ENCODE peak calls at places on chromosomes 1 and 21, in four cellular contexts. K is BJ, H is ovary, V is foreskin fibroblast. Z is an unnamed sample.

GRCh38 chr1:208868554-208868953 is 624.4 kb upstream of the PLXNA2 start:
- DNase-seq in K (no peak), H (no peak), V (peak), Z (no peak)

GRCh38 chr21:43211085-43212071 is 42.6 kb downstream of the CRYAA start:
- DNase-seq in K (no peak), H (no peak), V (no peak), Z (no peak)

GRCh38 chr1:20678599-20678998 is 17.4 kb upstream of the DDOST start:
- DNase-seq in H (no peak), V (no peak), K (no peak), Z (no peak)

GRCh38 chr1:177969109-177969508 is 749 bp downstream of the SEC16B start:
- DNase-seq in H (no peak), V (no peak), K (no peak), Z (no peak)

GRCh38 chr1:51990478-51990965 is at the start of gene RAB3B:
- DNase-seq in H (peak), V (peak), K (no peak), Z (no peak)

GRCh38 chr21:38804617-38805281 is 980 bp upstream of the ETS2 start:
- DNase-seq in V (peak), K (no peak), H (peak), Z (no peak)

GRCh38 chr1:241520080-241520465 is 518 bp upstream of the FH start:
- DNase-seq in V (no peak), H (no peak), K (no peak), Z (no peak)

GRCh38 chr1:185917646-185918045 is 183.5 kb downstream of the HMCN1 start:
- DNase-seq in H (no peak), K (no peak), V (peak), Z (no peak)

GRCh38 chr1:113451710-113452109 is 61.4 kb downstream of the MAGI3 start:
- DNase-seq in H (no peak), K (no peak), V (no peak), Z (no peak)

GRCh38 chr21:34545079-34545884 is 33.3 kb upstream of the KCNE1 start:
- DNase-seq in K (peak), H (no peak), V (peak), Z (no peak)
- TF ChIP-seq CTCF in K (peak), H (no peak), V (no peak), Z (peak)

GRCh38 chr1:58250587-58250948 is 296.0 kb downstream of the OMA1 start:
- DNase-seq in V (no peak), H (no peak), K (no peak), Z (no peak)
- H3K4me3 ChIP-seq in V (no peak), H (peak), K (peak), Z (peak)

DNA sequence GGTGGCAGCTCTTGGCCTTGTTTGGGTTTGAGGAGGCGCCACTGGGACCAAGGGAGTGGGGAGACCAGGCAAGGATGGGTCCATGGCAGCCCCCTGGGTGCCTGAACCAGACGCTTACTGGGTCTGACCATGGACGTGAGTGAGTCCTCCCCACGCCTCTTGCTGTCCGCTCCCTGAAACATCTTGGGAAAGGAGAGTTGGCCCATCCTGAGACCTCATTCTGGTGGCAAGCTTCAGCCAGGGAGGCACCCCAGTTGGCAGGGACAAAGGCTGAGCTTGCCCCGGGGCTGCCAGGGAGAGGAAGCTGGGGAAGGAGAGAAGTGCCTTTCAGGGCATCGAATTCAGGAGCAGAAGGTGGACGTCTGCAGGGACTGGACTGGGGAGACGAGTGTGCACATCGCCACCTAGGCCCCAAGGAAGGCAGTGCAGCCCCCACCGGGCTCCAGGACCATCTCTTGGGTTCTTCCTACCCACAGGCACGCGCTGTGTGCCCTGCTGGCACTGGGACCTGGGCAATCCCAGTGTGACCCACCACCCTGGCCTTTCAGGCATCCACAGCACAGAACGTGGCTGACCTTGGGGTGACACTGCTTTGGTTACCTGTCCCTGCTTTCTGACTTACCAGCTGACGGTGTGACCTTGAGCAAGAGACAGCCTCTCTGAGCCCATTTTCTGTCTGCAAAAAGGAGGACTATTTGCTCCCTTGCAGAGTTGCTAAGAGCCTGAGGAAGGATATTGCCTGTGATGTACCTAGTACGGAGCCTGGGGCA is 132.9 kb upstream of the WNT4 start:
- DNase-seq in K (no peak), V (peak), H (peak), Z (no peak)
- TF ChIP-seq CTCF in K (peak), V (peak), H (peak), Z (peak)

GRCh38 chr21:41763398-41763931 is 3.4 kb downstream of the RIPK4 start:
- DNase-seq in K (no peak), H (no peak), V (no peak), Z (no peak)
- H3K4me3 ChIP-seq in K (no peak), H (no peak), V (no peak), Z (no peak)

GRCh38 chr1:45111239-45111638 is 95.2 kb downstream of the ZSWIM5 start:
- DNase-seq in K (no peak), H (no peak), V (no peak), Z (no peak)

GRCh38 chr1:45116820-45117219 is 89.6 kb downstream of the ZSWIM5 start:
- DNase-seq in K (no peak), H (no peak), V (no peak), Z (no peak)

GRCh38 chr1:45117766-45118165 is 88.6 kb downstream of the ZSWIM5 start:
- DNase-seq in K (no peak), V (no peak), H (no peak), Z (no peak)

GRCh38 chr1:45116340-45116739 is 90.1 kb downstream of the ZSWIM5 start:
- DNase-seq in V (no peak), K (no peak), H (no peak), Z (no peak)
- TF ChIP-seq CTCF in V (no peak), K (no peak), H (no peak), Z (no peak)

DNA sequence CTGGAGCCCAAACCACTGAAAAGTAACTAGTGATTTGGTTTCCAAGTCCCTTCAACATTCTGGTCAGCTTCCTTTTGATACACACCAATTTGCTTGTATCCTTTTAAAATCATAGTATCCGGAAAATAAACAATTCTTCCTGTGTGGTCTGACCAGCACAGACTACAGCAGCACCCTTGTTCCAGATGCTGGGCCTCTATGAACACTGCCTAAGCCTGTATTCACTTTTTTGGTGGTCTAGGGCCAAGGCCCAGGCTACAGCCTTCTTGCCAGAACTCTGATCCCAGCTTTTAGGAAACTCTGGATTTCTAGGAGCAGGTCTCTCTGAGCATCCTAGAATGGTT is 804 bp upstream of the DDAH1 start:
- DNase-seq in H (no peak), K (no peak), V (peak), Z (no peak)
- H3K4me3 ChIP-seq in H (no peak), K (peak), V (peak), Z (peak)